ENCODE peak calls at places on chromosome 15, in seven cellular contexts. T is CD8-positive, alpha-beta T cell; Y is psoas muscle; X is hepatocyte; S is prostate gland; P is spleen; Q is left ventricle myocardium inferior. C is an unnamed sample.

GRCh38 chr15:39171944-39172368 is 408.9 kb upstream of the THBS1 start:
- DNase-seq in Y (peak; percentile 46), X (peak; percentile 85), P (no peak), S (peak; percentile 73), Q (peak; percentile 23), T (no peak), C (peak; percentile 77)

GRCh38 chr15:85897818-85898717 is 103.3 kb upstream of the KLHL25 start:
- DNase-seq in T (no peak), Y (no peak), S (no peak), P (no peak), Q (no peak), X (no peak), C (no peak)

GRCh38 chr15:100224206-100225185 is 117.3 kb downstream of the ADAMTS17 start:
- DNase-seq in S (no peak), X (no peak), P (peak; percentile 31), Y (no peak), T (no peak), Q (no peak), C (no peak)

GRCh38 chr15:72197460-72198409 is at the start of gene GRAMD2A:
- DNase-seq in Q (peak; percentile 32), P (peak; percentile 73), S (no peak), T (no peak), X (peak; percentile 59), Y (no peak), C (no peak)

GRCh38 chr15:83243634-83244033 is 36.0 kb upstream of the HDGFL3 start:
- DNase-seq in Y (no peak), X (no peak), T (no peak), Q (no peak), P (no peak), S (no peak), C (no peak)

GRCh38 chr15:78035319-78035718 is 42.2 kb downstream of the TBC1D2B start:
- DNase-seq in Y (no peak), P (peak; percentile 85), Q (no peak), S (peak; percentile 37), T (no peak), X (no peak), C (no peak)

GRCh38 chr15:66848666-66849392 is 146.8 kb downstream of the SMAD6 start:
- DNase-seq in Q (no peak), T (no peak), X (no peak), S (no peak), P (no peak), Y (no peak), C (peak; percentile 7)

GRCh38 chr15:52003710-52004109 is 15.3 kb upstream of the MAPK6 start:
- DNase-seq in Q (no peak), Y (no peak), X (no peak), T (no peak), P (no peak), S (no peak), C (no peak)

GRCh38 chr15:85623648-85624047 is 171.1 kb downstream of the KLHL25 start:
- DNase-seq in P (no peak), S (no peak), Y (no peak), T (no peak), Q (no peak), X (no peak), C (no peak)

GRCh38 chr15:66099950-66100671 is 153.4 kb downstream of the MEGF11 start:
- DNase-seq in X (no peak), P (peak; percentile 28), T (no peak), S (no peak), Y (no peak), Q (no peak), C (no peak)

GRCh38 chr15:86571873-86572272 is 492.2 kb downstream of the AGBL1 start:
- DNase-seq in S (no peak), Y (no peak), X (no peak), Q (no peak), P (no peak), T (no peak), C (no peak)

GRCh38 chr15:53962646-53963561 is 15.3 kb upstream of the UNC13C start:
- DNase-seq in T (no peak), S (peak; percentile 14), X (peak; percentile 41), Q (no peak), P (no peak), Y (no peak), C (peak; percentile 63)

GRCh38 chr15:38354321-38354929 is 99.5 kb upstream of the FAM98B start:
- DNase-seq in T (peak; percentile 26), P (no peak), S (peak; percentile 49), Y (peak; percentile 45), X (peak; percentile 76), Q (peak; percentile 17), C (peak; percentile 61)

GRCh38 chr15:31552482-31553099 is 226.0 kb downstream of the KLF13 start:
- DNase-seq in S (no peak), X (no peak), T (no peak), P (no peak), Y (no peak), Q (no peak), C (no peak)

GRCh38 chr15:45157974-45158373 is 28.2 kb downstream of the DUOX1 start:
- DNase-seq in T (no peak), S (no peak), Q (no peak), P (no peak), X (peak; percentile 57), Y (no peak), C (peak; percentile 89)

GRCh38 chr15:95328559-95328958 is 1001.9 kb upstream of the NR2F2 start:
- DNase-seq in Y (no peak), X (no peak), Q (no peak), P (no peak), S (no peak), T (no peak), C (no peak)

GRCh38 chr15:71653986-71654713 is 156.2 kb upstream of the NR2E3 start:
- DNase-seq in X (no peak), Q (no peak), Y (no peak), P (no peak), S (no peak), T (no peak), C (no peak)

GRCh38 chr15:29734917-29735572 is 87.2 kb downstream of the TJP1 start:
- DNase-seq in T (no peak), Q (no peak), P (no peak), X (peak; percentile 32), S (peak; percentile 43), Y (no peak), C (peak; percentile 22)

GRCh38 chr15:78492841-78493240 is 14.5 kb upstream of the HYKK start:
- DNase-seq in T (no peak), Y (no peak), X (no peak), S (no peak), P (no peak), Q (no peak), C (no peak)

DNA sequence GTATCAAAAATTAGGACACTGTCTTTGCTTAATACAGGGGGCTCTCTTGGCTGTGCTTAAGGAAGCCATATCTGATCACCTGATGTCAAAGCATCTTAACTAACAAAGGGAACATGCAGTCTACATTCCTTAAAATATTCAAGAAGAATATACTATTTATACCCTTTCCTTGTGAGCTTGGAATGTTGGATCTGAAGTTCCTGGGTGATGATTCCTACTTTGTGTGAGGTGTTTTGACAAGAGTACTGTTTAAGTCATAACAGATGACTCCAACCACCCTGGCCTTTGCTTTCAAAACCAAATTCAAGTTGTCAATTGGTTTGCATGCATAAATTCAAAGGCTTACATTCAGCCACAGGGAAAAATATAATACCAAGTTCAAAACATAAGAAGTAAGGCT is 862.7 kb upstream of the SEMA6D start:
- DNase-seq in Y (no peak), P (no peak), T (no peak), X (no peak), S (no peak), Q (no peak), C (no peak)
- H3K4me1 ChIP-seq in Y (no peaks in the 10 kb centered on the region), P (no peaks in the 10 kb centered on the region), T (no peaks in the 10 kb centered on the region), X (no peaks in the 10 kb centered on the region), S (no peaks in the 10 kb centered on the region), Q (peaks cover 9% of the 10 kb centered on the region), C (no peaks in the 10 kb centered on the region)

GRCh38 chr15:63094495-63094931 is 27.1 kb upstream of the LACTB start:
- DNase-seq in X (no peak), S (no peak), T (no peak), Y (no peak), P (no peak), Q (no peak), C (no peak)
- H3K4me1 ChIP-seq in X (peaks cover 5% of the 10 kb centered on the region), S (no peaks in the 10 kb centered on the region), T (no peaks in the 10 kb centered on the region), Y (no peaks in the 10 kb centered on the region), P (peaks cover 6% of the 10 kb centered on the region), Q (peaks cover 26% of the 10 kb centered on the region), C (no peaks in the 10 kb centered on the region)

DNA sequence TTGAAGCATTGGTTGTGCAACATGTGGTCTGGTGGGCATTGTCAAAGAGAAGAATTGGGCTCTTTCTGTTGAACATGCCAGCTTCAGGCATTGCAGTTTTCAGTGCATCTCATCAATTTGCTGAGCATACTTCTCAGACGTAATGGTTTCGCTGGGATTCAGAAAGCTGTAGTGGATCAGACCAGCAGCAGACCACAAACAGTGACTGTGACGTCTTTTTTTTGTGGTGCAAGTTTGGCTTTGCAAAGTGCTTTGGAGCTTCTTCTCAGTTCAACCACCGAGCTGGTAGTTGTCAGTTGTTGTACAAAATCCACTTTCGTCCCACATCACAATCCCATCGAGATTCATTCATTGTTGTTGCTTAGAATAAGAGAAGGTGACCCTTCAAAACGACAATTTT is 84.5 kb downstream of the NPAP1 start:
- DNase-seq in P (no peak), T (no peak), X (no peak), S (no peak), Q (no peak), Y (no peak), C (no peak)
- H3K4me1 ChIP-seq in P (no peaks in the 10 kb centered on the region), T (no peaks in the 10 kb centered on the region), X (no peaks in the 10 kb centered on the region), S (no peaks in the 10 kb centered on the region), Q (no peaks in the 10 kb centered on the region), Y (no peaks in the 10 kb centered on the region), C (no peaks in the 10 kb centered on the region)

DNA sequence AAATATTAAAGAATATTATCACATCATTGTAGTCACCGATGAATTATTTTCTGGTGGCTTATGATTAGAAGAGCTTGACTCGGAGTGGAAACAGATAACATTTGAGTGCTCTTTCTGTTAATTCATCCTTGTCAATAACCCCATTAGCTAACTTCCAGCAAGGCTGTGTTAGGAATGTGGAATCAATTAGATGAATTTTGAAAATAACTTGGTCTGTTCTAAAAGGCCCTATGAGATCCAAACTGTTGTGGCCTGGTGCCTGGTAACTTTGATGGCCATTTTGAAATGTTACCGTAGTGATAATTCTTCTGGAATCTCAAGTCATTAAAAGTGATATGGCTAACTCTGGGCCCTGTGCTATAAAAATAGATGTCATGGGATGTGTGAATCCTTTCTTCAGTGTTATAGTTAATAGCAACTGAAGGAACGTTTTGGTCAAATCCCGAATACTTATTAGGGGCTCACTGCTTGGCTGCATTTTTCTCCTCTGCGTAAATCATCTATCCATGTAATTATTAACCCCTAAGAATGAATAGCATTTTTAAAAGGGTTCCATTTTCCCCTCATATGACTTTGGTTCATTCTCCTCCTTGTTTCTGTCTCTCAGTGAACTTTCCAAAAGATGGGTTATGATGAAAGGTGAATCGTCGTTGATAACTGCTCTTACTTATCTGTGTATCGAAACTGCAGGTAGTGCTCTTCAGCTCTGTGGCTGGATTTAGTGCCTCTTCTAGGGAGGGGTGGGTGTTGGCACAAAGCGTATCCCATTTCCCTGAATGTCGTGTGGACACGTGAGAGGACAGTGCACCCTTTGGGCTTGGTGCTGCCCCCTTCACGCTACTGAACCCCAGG is 82.7 kb downstream of the IGF1R start:
- DNase-seq in P (no peak), Q (no peak), S (no peak), T (no peak), Y (no peak), X (no peak), C (no peak)
- H3K4me1 ChIP-seq in P (peaks cover 51% of the 10 kb centered on the region), Q (peaks cover 100% of the 10 kb centered on the region), S (peaks cover 41% of the 10 kb centered on the region), T (peaks cover 37% of the 10 kb centered on the region), Y (peaks cover 80% of the 10 kb centered on the region), X (peaks cover 49% of the 10 kb centered on the region), C (peaks cover 32% of the 10 kb centered on the region)

GRCh38 chr15:40331637-40332036 is 8.1 kb downstream of the INAFM2 start:
- DNase-seq in T (no peak), Q (no peak), P (no peak), Y (no peak), S (no peak), X (no peak), C (no peak)
- H3K4me1 ChIP-seq in T (peaks cover 17% of the 10 kb centered on the region), Q (peaks cover 100% of the 10 kb centered on the region), P (peaks cover 82% of the 10 kb centered on the region), Y (peaks cover 70% of the 10 kb centered on the region), S (no peaks in the 10 kb centered on the region), X (peaks cover 45% of the 10 kb centered on the region), C (peaks cover 21% of the 10 kb centered on the region)